ENCODE peak calls at places on chromosomes 11 and 22, in four cellular contexts. C, L, V and W are unnamed samples.

GRCh38 chr22:35154937-35155387 is 89.0 kb downstream of the ISX start:
- DNase-seq in V (no peak), L (peak; percentile 60), C (peak; percentile 53), W (no peak)

GRCh38 chr11:17352925-17353227 is 1.3 kb downstream of the NCR3LG1 start:
- DNase-seq in C (peak; percentile 46), V (peak; percentile 69), L (peak; percentile 48), W (peak; percentile 10)

GRCh38 chr11:67274768-67275605 is 8.7 kb downstream of the GRK2 start:
- DNase-seq in V (peak; percentile 71), L (no peak), C (peak; percentile 31), W (no peak)

GRCh38 chr11:131910491-131911387 is 540.3 kb downstream of the NTM start:
- DNase-seq in V (no peak), L (no peak), C (no peak), W (no peak)

GRCh38 chr11:10197091-10197490 is 96.9 kb downstream of the SBF2 start:
- DNase-seq in V (no peak), C (no peak), L (no peak), W (no peak)

GRCh38 chr11:74019860-74020259 is 11.0 kb upstream of the UCP3 start:
- DNase-seq in L (no peak), V (no peak), C (no peak), W (no peak)

GRCh38 chr22:29030618-29031235 is 30.9 kb downstream of the C22orf31 start:
- DNase-seq in C (peak; percentile 83), L (peak; percentile 69), V (peak; percentile 84), W (no peak)

GRCh38 chr11:96230686-96231085 is 112.3 kb downstream of the MAML2 start:
- DNase-seq in L (no peak), V (no peak), C (no peak), W (no peak)

GRCh38 chr11:67073908-67074307 is 17.3 kb downstream of the RHOD start:
- DNase-seq in V (no peak), L (no peak), C (no peak), W (no peak)

GRCh38 chr11:57276169-57276854 is 39.3 kb upstream of the APLNR start:
- DNase-seq in C (no peak), V (no peak), L (no peak), W (no peak)

GRCh38 chr11:112279901-112280267 is 19.2 kb upstream of the PLET1 start:
- DNase-seq in C (peak; percentile 67), L (peak; percentile 82), V (no peak), W (peak; percentile 84)

GRCh38 chr22:49368976-49369725 is 458.5 kb downstream of the BRD1 start:
- DNase-seq in C (no peak), L (peak; percentile 70), V (peak; percentile 54), W (no peak)

GRCh38 chr11:134571301-134571700 is 159.3 kb upstream of the B3GAT1 start:
- DNase-seq in V (no peak), C (no peak), L (no peak), W (no peak)

GRCh38 chr11:11898648-11899047 is 56.9 kb downstream of the USP47 start:
- DNase-seq in C (no peak), V (no peak), L (no peak), W (no peak)

GRCh38 chr11:66317322-66317765 is 500 bp upstream of the CD248 start:
- DNase-seq in C (no peak), V (no peak), L (no peak), W (peak; percentile 15)

GRCh38 chr11:47272706-47273105 is 2.8 kb downstream of the MADD start:
- DNase-seq in L (no peak), V (no peak), C (no peak), W (no peak)

GRCh38 chr22:43226368-43226979 is 39.5 kb upstream of the TTLL12 start:
- DNase-seq in V (no peak), L (peak; percentile 35), C (no peak), W (no peak)

GRCh38 chr11:16902182-16902581 is 112.0 kb downstream of the PLEKHA7 start:
- DNase-seq in C (no peak), L (no peak), V (no peak), W (no peak)

GRCh38 chr11:125162743-125163142 is 1.8 kb upstream of the PKNOX2 start:
- DNase-seq in L (no peak), C (no peak), V (no peak), W (no peak)
- H3K27ac ChIP-seq in L (no peak overlapping the region), C (no peak overlapping the region), V (no peak overlapping the region), W (no peak overlapping the region)

GRCh38 chr11:78753297-78753696 is 178.6 kb upstream of the NARS2 start:
- DNase-seq in L (no peak), V (no peak), C (no peak), W (no peak)
- H3K27ac ChIP-seq in L (no peak overlapping the region), V (no peak overlapping the region), C (no peak overlapping the region), W (no peak overlapping the region)

GRCh38 chr11:83061883-83062282 is 9.8 kb downstream of the RAB30 start:
- DNase-seq in L (no peak), V (no peak), C (no peak), W (no peak)

GRCh38 chr11:83060965-83061364 is 10.7 kb downstream of the RAB30 start:
- DNase-seq in V (no peak), C (no peak), L (no peak), W (no peak)

GRCh38 chr11:83068573-83068972 is 3.1 kb downstream of the RAB30 start:
- DNase-seq in L (no peak), C (no peak), V (no peak), W (no peak)

GRCh38 chr11:83063073-83063754 is 8.5 kb downstream of the RAB30 start:
- DNase-seq in C (no peak), V (no peak), L (no peak), W (no peak)

GRCh38 chr11:83064011-83064410 is 7.7 kb downstream of the RAB30 start:
- DNase-seq in V (no peak), C (no peak), L (no peak), W (no peak)
- H3K27ac ChIP-seq in V (no peak overlapping the region), C (no peak overlapping the region), L (no peak overlapping the region), W (no peak overlapping the region)

GRCh38 chr11:1460994-1461805 is 25.4 kb downstream of the MOB2 start:
- DNase-seq in V (peak; percentile 85), L (peak; percentile 26), C (no peak), W (no peak)
- H3K27ac ChIP-seq in V (peak overlapping the region; percentile 99), L (no peak overlapping the region), C (peak overlapping the region; percentile 32), W (no peak overlapping the region)

DNA sequence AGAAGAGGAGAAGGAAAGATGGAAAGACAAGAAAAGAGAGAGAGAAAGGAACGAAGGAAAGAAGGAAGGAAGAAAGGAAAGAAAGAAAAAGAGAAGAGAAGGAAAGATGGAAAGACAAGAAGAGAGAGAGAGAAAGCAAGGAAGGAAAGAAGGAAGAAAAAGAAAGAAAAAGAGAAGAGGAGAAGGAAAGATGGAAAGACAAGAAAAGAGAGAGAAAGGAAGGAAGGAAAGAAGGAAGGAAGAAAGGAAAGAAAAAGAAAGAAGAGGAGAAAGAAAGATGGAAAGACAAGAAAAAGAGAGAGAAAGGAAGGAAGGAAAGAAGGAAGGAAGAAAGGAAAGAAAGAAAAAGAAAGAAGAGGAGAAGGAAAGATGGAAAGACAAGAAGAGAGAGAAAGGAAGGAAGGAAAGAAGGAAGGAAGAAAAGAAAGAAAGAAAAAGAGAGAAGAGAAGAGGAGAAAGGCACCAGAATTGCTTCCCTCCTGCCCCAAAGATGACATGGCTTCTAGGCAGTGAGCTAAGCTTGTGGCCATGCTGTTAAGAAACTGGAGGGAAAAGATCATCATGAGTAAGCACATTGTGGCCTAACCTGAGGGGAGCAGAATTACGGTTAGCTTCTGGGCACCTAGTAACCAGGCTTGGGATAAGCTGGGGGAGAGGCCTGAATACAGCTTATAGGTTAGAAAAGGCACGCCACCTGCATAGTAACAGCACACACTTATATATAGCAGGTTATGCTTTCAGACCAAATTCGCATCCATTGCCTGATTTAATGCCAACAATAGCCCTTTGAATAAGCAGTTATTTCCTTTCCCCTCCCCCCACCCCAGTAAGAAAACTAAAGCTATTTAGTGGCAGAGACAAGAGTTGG is 2.3 kb upstream of the ST3GAL4 start:
- DNase-seq in C (no peak), L (peak; percentile 52), V (no peak), W (no peak)
- H3K27ac ChIP-seq in C (peak overlapping the region; percentile 18), L (peak overlapping the region; percentile 94), V (peak overlapping the region; percentile 68), W (peak overlapping the region; percentile 3)